ENCODE peak calls at places on chromosomes 6 and 20, in six cellular contexts. D is neural progenitor cell, L is nephron progenitor cell, E is cardiac muscle cell, O is stomach, P is right lobe of liver. M is an unnamed sample.
A peak's percentile ranks its signal among the peaks of the same experiment; 100 is the strongest.

GRCh38 chr20:25128649-25129048 is 46.7 kb upstream of the VSX1 start:
- DNase-seq in O (no peak), D (no peak), P (no peak), E (no peak), L (no peak), M (no peak)

GRCh38 chr6:90103056-90103793 is 193.4 kb downstream of the BACH2 start:
- DNase-seq in E (no peak), P (no peak), O (no peak), D (no peak), L (no peak), M (no peak)

GRCh38 chr6:146770965-146771735 is 172.4 kb downstream of the ADGB start:
- DNase-seq in E (no peak), L (no peak), D (no peak), P (peak; percentile 56), O (no peak), M (no peak)

GRCh38 chr6:112149719-112150263 is 62.4 kb downstream of the FAM229B start:
- DNase-seq in D (no peak), O (no peak), P (no peak), L (no peak), E (no peak), M (no peak)

GRCh38 chr6:159214281-159214680 is 45.1 kb downstream of the FNDC1 start:
- DNase-seq in O (no peak), E (no peak), D (no peak), P (no peak), L (no peak), M (no peak)

GRCh38 chr20:33897313-33897912 is 86.3 kb downstream of the CHMP4B start:
- DNase-seq in L (no peak), D (no peak), O (no peak), E (no peak), P (no peak), M (no peak)

GRCh38 chr6:43942011-43942442 is 172.0 kb downstream of the VEGFA start:
- DNase-seq in P (peak; percentile 15), O (no peak), D (no peak), E (no peak), L (no peak), M (no peak)

GRCh38 chr6:22194188-22194921 is 102.5 kb downstream of the PRL start:
- DNase-seq in E (no peak), P (no peak), L (no peak), O (no peak), D (no peak), M (no peak)

GRCh38 chr20:8587810-8588209 is 455.7 kb downstream of the PLCB1 start:
- DNase-seq in P (no peak), D (no peak), L (no peak), O (no peak), E (no peak), M (no peak)

GRCh38 chr20:8331740-8332412 is 199.8 kb downstream of the PLCB1 start:
- DNase-seq in O (no peak), E (no peak), L (no peak), P (no peak), D (no peak), M (no peak)

GRCh38 chr6:116190550-116190949 is 63.3 kb downstream of the TSPYL4 start:
- DNase-seq in D (no peak), P (no peak), L (no peak), E (peak; percentile 11), O (no peak), M (no peak)

GRCh38 chr20:4607287-4607713 is 114.4 kb upstream of the PRND start:
- DNase-seq in O (peak; percentile 46), L (peak; percentile 70), E (peak; percentile 78), D (peak; percentile 84), P (no peak), M (peak; percentile 74)

GRCh38 chr20:32112862-32113261 is 3.3 kb downstream of the TM9SF4 start:
- DNase-seq in E (no peak), O (peak; percentile 28), L (no peak), P (no peak), D (no peak), M (peak; percentile 31)

GRCh38 chr6:30820196-30820595 is 64.1 kb upstream of the DDR1 start:
- DNase-seq in E (no peak), D (no peak), P (no peak), L (no peak), O (peak; percentile 57), M (no peak)

GRCh38 chr6:133837801-133838349 is 51.0 kb upstream of the TCF21 start:
- DNase-seq in E (peak; percentile 69), O (peak; percentile 77), L (peak; percentile 75), D (peak; percentile 80), P (peak; percentile 68), M (peak; percentile 83)

GRCh38 chr6:11732036-11732545 is 46.5 kb downstream of the ADTRP start:
- DNase-seq in L (no peak), P (peak; percentile 66), E (no peak), D (no peak), O (peak; percentile 34), M (no peak)

GRCh38 chr6:31776961-31777666 is at the start of gene VWA7:
- DNase-seq in E (peak; percentile 94), L (peak; percentile 60), D (no peak), P (peak; percentile 93), O (peak; percentile 89), M (peak; percentile 69)

GRCh38 chr6:121760191-121760590 is 324.7 kb downstream of the GJA1 start:
- DNase-seq in D (no peak), O (no peak), L (no peak), E (no peak), P (no peak), M (no peak)

GRCh38 chr6:141598487-141598886 is 534.2 kb upstream of the GJE1 start:
- DNase-seq in L (no peak), D (no peak), P (no peak), O (no peak), E (no peak), M (no peak)

GRCh38 chr6:73134588-73134987 is 90.7 kb downstream of the KHDC1L start:
- DNase-seq in D (peak; percentile 87), E (no peak), L (peak; percentile 53), P (peak; percentile 45), O (no peak), M (peak; percentile 57)

GRCh38 chr20:11822116-11822794 is 95.4 kb upstream of the BTBD3 start:
- DNase-seq in O (no peak), D (no peak), E (no peak), P (no peak), L (no peak), M (peak; percentile 65)

DNA sequence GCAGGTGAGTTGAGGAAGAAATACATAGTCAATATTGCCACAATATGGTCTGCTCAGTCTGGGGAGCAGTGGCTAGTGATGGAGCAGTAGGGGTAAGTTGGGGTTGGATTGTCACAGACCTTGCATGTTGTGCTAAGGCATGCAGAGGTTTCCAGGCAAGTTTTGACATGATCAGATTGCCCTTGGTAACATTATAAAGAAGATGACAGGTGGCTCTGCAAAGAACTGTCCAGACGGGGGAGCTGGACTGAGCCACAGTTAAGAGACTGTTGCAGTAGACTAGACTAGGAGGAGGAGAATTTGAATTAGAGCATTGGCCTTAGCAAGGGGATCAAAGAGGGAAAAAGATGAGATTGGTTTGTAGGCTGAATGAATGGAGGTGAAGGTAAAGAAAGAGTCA is 23.4 kb downstream of the ATRN start:
- DNase-seq in D (no peak), P (no peak), O (no peak), E (no peak), L (no peak), M (no peak)
- TF ChIP-seq CTCF in D (no peak), P (no peak), O (no peak), E (no peak), L (no peak), M (no peak)

DNA sequence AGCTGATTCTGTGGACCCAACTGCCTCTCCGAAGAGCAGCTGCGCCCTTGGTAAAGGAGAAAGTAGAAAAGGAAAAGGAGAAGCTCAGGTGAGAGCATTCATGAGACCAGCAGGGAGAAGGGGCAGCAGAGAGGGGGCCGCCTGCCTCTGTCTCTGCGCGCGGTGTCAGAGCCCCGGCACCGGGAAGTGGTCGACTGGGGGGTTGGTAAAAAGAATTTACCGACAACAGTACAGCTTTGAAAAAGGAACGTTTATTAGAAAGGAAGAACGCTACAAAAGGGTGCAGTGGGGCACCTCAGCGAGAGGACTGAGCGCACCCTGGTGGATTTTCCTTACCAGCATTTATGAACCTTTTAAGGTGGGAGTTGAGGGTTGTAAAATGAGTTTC is 61.9 kb downstream of the GPR6 start:
- DNase-seq in P (no peak), O (peak; percentile 49), E (peak; percentile 37), D (peak; percentile 36), L (peak; percentile 22), M (peak; percentile 44)
- TF ChIP-seq CTCF in P (peak; percentile 34), O (no peak), E (peak; percentile 40), D (peak; percentile 55), L (no peak), M (peak; percentile 49)

DNA sequence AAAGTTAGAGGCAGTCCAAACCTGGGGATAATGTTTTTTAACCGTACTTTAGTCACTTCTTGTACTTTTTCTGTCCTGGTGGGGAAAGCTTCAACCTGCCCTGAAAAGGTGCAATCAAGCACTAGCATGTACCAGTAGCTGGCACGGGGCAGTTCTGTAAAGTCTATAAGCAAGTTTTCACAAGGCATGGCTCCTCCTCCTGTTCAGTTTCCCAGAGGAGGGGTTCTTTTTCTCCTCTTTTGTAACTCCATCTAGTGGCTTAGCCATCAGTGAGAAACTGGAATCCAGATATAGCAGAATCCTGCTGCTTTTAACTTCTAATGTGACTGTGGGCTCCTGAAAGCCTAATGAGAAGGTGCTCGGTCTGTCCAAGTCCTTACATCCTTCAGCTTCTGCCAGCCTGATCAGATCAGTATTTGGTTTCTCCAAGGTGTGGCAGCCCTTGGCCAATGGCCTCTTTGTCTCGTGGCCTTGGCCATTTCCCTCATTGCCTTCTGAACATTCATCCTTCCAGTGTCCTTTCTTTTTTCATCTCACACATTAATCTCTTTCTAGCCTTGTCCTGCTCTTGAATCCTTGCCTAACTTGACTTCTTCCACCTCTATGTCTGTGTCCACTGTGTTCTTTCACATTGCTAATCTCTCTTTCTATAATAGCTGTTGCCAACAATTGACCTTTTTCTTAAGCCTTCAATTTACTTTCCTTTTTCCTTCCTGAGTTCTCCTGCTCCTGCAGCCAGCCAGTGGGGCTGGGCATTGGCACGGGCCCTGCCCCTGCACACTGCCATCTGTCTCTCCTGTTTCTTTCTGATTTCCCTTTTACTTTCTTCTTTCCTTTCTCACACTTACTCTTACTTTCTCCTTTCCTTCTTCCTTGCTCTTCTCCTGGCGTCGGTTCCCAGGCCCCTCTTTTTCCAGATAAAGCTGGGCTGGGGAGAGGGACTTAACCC is 222.0 kb upstream of the SYNCRIP start:
- DNase-seq in E (no peak), L (no peak), O (peak; percentile 58), P (no peak), D (no peak), M (no peak)
- TF ChIP-seq CTCF in E (peak; percentile 26), L (no peak), O (no peak), P (no peak), D (no peak), M (no peak)

DNA sequence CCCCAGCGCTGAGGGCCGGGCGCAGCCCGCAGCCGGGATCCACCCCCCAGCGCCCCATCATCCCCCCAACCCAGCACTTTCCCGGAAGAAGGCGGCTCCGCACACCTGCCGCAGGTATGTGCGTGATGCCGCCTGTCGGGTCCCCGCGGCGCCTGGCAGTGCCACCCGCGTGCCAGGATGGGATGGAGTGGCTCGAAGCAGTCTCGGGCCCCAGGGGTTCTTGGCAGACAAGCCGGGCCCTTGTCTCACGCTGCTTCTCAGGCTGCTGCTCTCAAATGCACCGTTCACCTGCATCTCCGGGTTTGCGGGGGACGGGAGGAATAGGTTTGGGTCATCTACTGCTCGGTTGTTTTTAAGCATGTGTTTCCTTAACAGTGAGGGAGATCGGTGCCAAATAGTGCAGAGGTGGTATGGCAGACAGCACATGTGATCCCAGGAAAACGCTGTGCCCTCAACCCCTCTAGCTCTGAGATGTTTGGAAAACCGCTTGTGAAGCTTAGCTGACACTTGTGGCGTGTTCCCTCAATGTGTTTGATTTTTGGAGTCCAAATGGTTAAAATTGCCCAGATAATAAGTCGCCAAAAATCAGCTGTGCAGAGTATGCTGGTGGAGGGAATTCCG is 847 bp downstream of the MYLIP start:
- DNase-seq in D (peak; percentile 45), L (no peak), P (peak; percentile 70), E (peak; percentile 30), O (peak; percentile 52), M (no peak)
- TF ChIP-seq CTCF in D (no peak), L (no peak), P (no peak), E (no peak), O (no peak), M (no peak)

M was measured in Caco-2.